ENCODE peak calls at places on chromosomes 6 and 20, in four cellular contexts. L, S, Z and R are unnamed samples.
A peak's percentile ranks its signal among the peaks of the same experiment; 100 is the strongest.

GRCh38 chr20:12966468-12967085 is 42.2 kb upstream of the SPTLC3 start:
- DNase-seq in Z (no peak), L (peak; percentile 54), S (no peak), R (no peak)

GRCh38 chr6:134675110-134676038 is 274.5 kb downstream of the ALDH8A1 start:
- DNase-seq in L (no peak), S (no peak), Z (no peak), R (no peak)

GRCh38 chr6:106572875-106573575 is 56.3 kb downstream of the RTN4IP1 start:
- DNase-seq in Z (no peak), S (no peak), L (no peak), R (no peak)

GRCh38 chr20:19522080-19522801 is 235.8 kb upstream of the RIN2 start:
- DNase-seq in Z (no peak), L (no peak), S (no peak), R (no peak)

GRCh38 chr6:148075352-148075751 is 267.3 kb upstream of the SASH1 start:
- DNase-seq in Z (no peak), S (no peak), L (no peak), R (no peak)

GRCh38 chr6:56595490-56596122 is 47.1 kb downstream of the DST start:
- DNase-seq in S (no peak), Z (peak; percentile 34), L (peak; percentile 68), R (no peak)

GRCh38 chr20:42083280-42083679 is 465.1 kb upstream of the CHD6 start:
- DNase-seq in L (no peak), S (no peak), Z (no peak), R (no peak)

GRCh38 chr6:30614044-30614842 is 2.8 kb downstream of the PPP1R10 start:
- DNase-seq in L (peak; percentile 23), Z (no peak), S (no peak), R (no peak)

GRCh38 chr20:944774-945410 is 28.8 kb upstream of the ANGPT4 start:
- DNase-seq in Z (no peak), L (no peak), S (no peak), R (no peak)

GRCh38 chr6:46267515-46267914 is 96.7 kb upstream of the ENPP5 start:
- DNase-seq in L (no peak), Z (no peak), S (no peak), R (no peak)

DNA sequence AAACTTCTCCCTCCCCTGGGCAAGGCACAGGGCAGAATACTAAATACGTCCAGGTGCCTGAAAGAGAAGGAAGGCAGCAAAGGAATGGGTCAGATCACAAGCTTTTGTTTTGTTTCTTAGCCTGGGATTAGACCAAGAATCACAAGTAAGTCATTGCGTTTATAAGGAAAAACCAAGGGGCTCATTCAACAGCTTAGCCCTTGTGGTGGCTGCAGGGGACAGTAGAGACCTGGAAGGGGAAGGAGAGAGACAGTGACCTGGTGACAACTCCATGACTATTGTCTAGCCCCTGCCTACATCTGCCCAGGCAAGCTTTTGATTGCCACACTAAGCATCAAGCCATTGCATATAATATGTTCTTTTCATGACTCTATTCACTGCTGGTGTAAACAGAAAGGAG is 30.1 kb upstream of the TBC1D7 start:
- DNase-seq in L (no peak), S (no peak), Z (no peak), R (no peak)
- TF ChIP-seq CTCF in L (no peak), S (no peak), Z (no peak), R (no peak)

GRCh38 chr6:8707956-8708772 is 272.8 kb upstream of the SLC35B3 start:
- DNase-seq in L (peak; percentile 3), Z (no peak), S (no peak), R (no peak)
- TF ChIP-seq CTCF in L (no peak), Z (peak; percentile 59), S (peak; percentile 18), R (peak; percentile 85)

DNA sequence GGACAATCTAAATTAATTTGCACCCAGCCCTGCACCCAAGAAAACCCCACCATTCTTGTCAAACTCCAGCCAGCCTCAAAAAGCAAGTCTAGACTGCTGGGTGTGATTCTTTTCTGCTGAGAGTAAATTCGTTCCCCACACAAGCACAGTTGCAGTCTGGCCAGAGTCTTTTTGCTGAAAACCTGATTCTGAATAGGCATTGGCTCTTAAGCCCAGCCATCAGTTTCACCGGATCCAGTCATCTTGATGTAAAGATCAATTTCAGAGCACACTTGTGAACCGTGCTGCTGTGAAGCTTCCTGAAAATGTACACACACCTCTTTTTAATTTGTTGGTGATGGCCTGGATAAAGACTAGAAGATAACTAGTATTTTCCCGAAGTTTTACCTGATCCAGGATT is 159.4 kb upstream of the GGTLC1 start:
- DNase-seq in L (no peak), Z (no peak), S (no peak), R (no peak)
- TF ChIP-seq CTCF in L (no peak), Z (no peak), S (no peak), R (no peak)

GRCh38 chr6:122580731-122581130 is 29.5 kb upstream of the PKIB start:
- DNase-seq in S (no peak), L (no peak), Z (no peak), R (no peak)
- TF ChIP-seq CTCF in S (no peak), L (no peak), Z (peak; percentile 40), R (no peak)

DNA sequence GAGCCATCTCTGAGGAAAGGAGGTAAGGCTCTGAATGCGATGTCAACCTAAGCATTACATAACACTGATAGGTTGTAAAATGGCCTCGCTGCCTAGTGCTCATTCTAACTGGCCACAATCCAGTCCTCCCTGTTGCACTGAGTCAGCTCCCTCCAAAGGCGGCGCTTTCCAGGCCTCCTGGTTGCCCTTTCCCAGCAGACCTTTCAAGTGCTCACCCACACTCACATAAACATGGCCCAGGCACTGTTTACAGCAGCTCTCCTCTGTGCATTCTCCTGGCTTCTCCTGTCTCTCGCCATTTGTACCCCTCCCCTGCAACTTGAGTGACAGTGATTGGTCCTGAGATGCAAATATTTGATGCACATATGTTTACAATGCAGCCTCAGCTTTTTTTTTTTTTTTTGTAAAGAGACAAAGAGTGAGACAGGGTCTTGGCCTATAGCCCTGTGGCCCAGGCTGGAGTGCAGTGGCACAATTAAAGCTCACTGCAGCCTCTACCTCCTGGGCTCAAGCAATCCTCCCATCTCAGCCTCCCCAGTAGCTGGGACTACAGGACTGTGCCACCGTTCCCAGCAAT is 36.8 kb upstream of the PRND start:
- DNase-seq in L (no peak), S (no peak), Z (no peak), R (no peak)
- TF ChIP-seq CTCF in L (no peak), S (no peak), Z (no peak), R (no peak)

GRCh38 chr6:25476126-25476525 is 175.9 kb upstream of the SCGN start:
- DNase-seq in S (no peak), Z (no peak), L (peak; percentile 49), R (no peak)

GRCh38 chr6:25472314-25472713 is 179.7 kb upstream of the SCGN start:
- DNase-seq in L (no peak), Z (no peak), S (no peak), R (no peak)

GRCh38 chr6:25477006-25477590 is 174.9 kb upstream of the SCGN start:
- DNase-seq in Z (no peak), L (peak; percentile 32), S (no peak), R (no peak)

GRCh38 chr6:25469797-25470388 is 182.1 kb upstream of the SCGN start:
- DNase-seq in S (no peak), L (no peak), Z (no peak), R (no peak)

DNA sequence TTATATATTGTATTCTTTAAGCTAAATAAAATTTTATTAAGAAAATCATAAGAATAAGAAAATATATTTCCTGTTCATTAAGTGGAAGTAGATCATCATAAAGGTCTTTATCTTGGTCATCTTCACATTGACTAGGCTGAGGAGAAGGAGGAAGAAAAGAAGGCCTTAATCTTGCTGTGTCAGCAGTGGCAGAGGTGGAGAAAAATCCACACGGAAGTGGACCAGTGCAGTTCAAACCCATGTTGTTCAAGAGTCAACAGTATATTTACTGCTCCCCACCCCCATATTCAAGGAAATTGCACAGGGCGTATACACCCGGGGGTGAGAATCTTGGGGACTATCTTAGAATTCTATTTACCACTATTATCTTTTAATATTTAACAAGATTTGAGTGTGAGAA is 178.6 kb upstream of the SCGN start:
- DNase-seq in S (no peak), L (no peak), Z (no peak), R (no peak)
- TF ChIP-seq CTCF in S (no peak), L (no peak), Z (no peak), R (no peak)

GRCh38 chr6:105072799-105073199 is 107.0 kb downstream of the POPDC3 start:
- DNase-seq in S (no peak), Z (no peak), L (peak; percentile 17), R (no peak)

GRCh38 chr6:105075210-105075609 is 104.6 kb downstream of the POPDC3 start:
- DNase-seq in L (no peak), Z (no peak), S (no peak), R (no peak)

GRCh38 chr6:105080279-105080678 is 99.5 kb downstream of the POPDC3 start:
- DNase-seq in S (no peak), L (no peak), Z (no peak), R (no peak)

GRCh38 chr6:105077592-105078463 is 102.0 kb downstream of the POPDC3 start:
- DNase-seq in S (no peak), L (peak; percentile 54), Z (no peak), R (no peak)
- TF ChIP-seq CTCF in S (peak; percentile 30), L (peak; percentile 62), Z (peak; percentile 69), R (peak; percentile 94)